ENCODE peak calls at places on chromosomes 6 and 20, in nine cellular contexts. R, W, U, M, C, L, O, A and F are unnamed samples.

GRCh38 chr20:6654490-6655247 is 112.8 kb upstream of the BMP2 start:
- DNase-seq in R (no peak), W (no peak), U (no peak), M (no peak), C (no peak), L (no peak), O (no peak), A (no peak), F (no peak)

GRCh38 chr6:19713411-19713810 is 123.8 kb upstream of the ID4 start:
- DNase-seq in R (no peak), W (no peak), U (no peak), M (no peak), C (no peak), L (no peak), O (no peak), A (no peak), F (no peak)

GRCh38 chr6:158630944-158631616 is 13.5 kb downstream of the DYNLT1 start:
- DNase-seq in R (peak; percentile 60), W (peak; percentile 52), U (no peak), M (no peak), C (no peak), L (no peak), O (no peak), A (peak; percentile 81), F (peak; percentile 63)

GRCh38 chr20:38034961-38035360 is 1.4 kb downstream of the RPRD1B start:
- DNase-seq in R (no peak), W (no peak), U (no peak), M (no peak), C (no peak), L (no peak), O (no peak), A (no peak), F (no peak)

GRCh38 chr6:106609699-106610098 is 19.6 kb downstream of the RTN4IP1 start:
- DNase-seq in R (no peak), W (no peak), U (peak; percentile 32), M (peak; percentile 48), C (no peak), L (peak; percentile 58), O (no peak), A (peak; percentile 13), F (no peak)

GRCh38 chr6:165159459-165159858 is 149.9 kb downstream of the C6orf118 start:
- DNase-seq in R (no peak), W (no peak), U (no peak), M (no peak), C (no peak), L (no peak), O (no peak), A (no peak), F (no peak)

GRCh38 chr20:39048000-39048696 is 86.0 kb downstream of the DHX35 start:
- DNase-seq in R (peak; percentile 71), W (peak; percentile 82), U (peak; percentile 88), M (peak; percentile 86), C (peak; percentile 12), L (peak; percentile 81), O (peak; percentile 67), A (peak; percentile 86), F (peak; percentile 85)

GRCh38 chr6:159201336-159201735 is 32.1 kb downstream of the FNDC1 start:
- DNase-seq in R (no peak), W (no peak), U (no peak), M (no peak), C (no peak), L (no peak), O (no peak), A (no peak), F (no peak)

GRCh38 chr6:156060013-156060412 is 604.4 kb upstream of the NOX3 start:
- DNase-seq in R (no peak), W (no peak), U (no peak), M (no peak), C (no peak), L (no peak), O (no peak), A (no peak), F (no peak)

GRCh38 chr20:13333036-13333435 is 112.0 kb downstream of the ISM1 start:
- DNase-seq in R (no peak), W (no peak), U (no peak), M (no peak), C (no peak), L (no peak), O (no peak), A (no peak), F (no peak)

GRCh38 chr20:60095456-60095855 is 137.2 kb downstream of the CDH26 start:
- DNase-seq in R (peak; percentile 26), W (no peak), U (no peak), M (no peak), C (no peak), L (no peak), O (no peak), A (peak; percentile 2), F (no peak)

GRCh38 chr6:90286884-90287488 is 9.7 kb downstream of the BACH2 start:
- DNase-seq in R (no peak), W (no peak), U (peak; percentile 79), M (peak; percentile 62), C (no peak), L (peak; percentile 87), O (peak; percentile 76), A (peak; percentile 45), F (no peak)

GRCh38 chr6:142413111-142413510 is 111.3 kb downstream of the ADGRG6 start:
- DNase-seq in R (peak; percentile 60), W (no peak), U (no peak), M (no peak), C (no peak), L (no peak), O (no peak), A (no peak), F (no peak)

GRCh38 chr20:46772901-46773300 is 63.5 kb downstream of the SLC2A10 start:
- DNase-seq in R (no peak), W (no peak), U (peak; percentile 34), M (no peak), C (no peak), L (no peak), O (no peak), A (no peak), F (no peak)

GRCh38 chr20:58486207-58486606 is 29.0 kb downstream of the APCDD1L start:
- DNase-seq in R (no peak), W (no peak), U (no peak), M (no peak), C (no peak), L (no peak), O (no peak), A (no peak), F (no peak)

GRCh38 chr6:30818426-30818841 is 65.9 kb upstream of the DDR1 start:
- DNase-seq in R (peak; percentile 92), W (no peak), U (no peak), M (no peak), C (no peak), L (no peak), O (no peak), A (peak; percentile 88), F (no peak)

GRCh38 chr20:64184795-64185194 is 20.5 kb downstream of the MYT1 start:
- DNase-seq in R (no peak), W (no peak), U (no peak), M (no peak), C (no peak), L (no peak), O (no peak), A (no peak), F (peak; percentile 24)

GRCh38 chr6:24329022-24329421 is 28.8 kb downstream of the DCDC2 start:
- DNase-seq in R (no peak), W (no peak), U (no peak), M (no peak), C (no peak), L (no peak), O (no peak), A (no peak), F (no peak)

GRCh38 chr20:4401601-4402000 is 320.1 kb upstream of the PRND start:
- DNase-seq in R (peak; percentile 51), W (no peak), U (no peak), M (no peak), C (no peak), L (no peak), O (no peak), A (peak; percentile 15), F (no peak)

GRCh38 chr6:44470106-44470446 is 82.6 kb downstream of the CDC5L start:
- DNase-seq in R (no peak), W (no peak), U (no peak), M (no peak), C (no peak), L (no peak), O (no peak), A (no peak), F (no peak)
- TF ChIP-seq CTCF in R (no peak), W (no peak), U (no peak), M (peak; percentile 48), C (peak; percentile 1), L (peak; percentile 13), O (no peak), A (no peak), F (peak; percentile 2)

DNA sequence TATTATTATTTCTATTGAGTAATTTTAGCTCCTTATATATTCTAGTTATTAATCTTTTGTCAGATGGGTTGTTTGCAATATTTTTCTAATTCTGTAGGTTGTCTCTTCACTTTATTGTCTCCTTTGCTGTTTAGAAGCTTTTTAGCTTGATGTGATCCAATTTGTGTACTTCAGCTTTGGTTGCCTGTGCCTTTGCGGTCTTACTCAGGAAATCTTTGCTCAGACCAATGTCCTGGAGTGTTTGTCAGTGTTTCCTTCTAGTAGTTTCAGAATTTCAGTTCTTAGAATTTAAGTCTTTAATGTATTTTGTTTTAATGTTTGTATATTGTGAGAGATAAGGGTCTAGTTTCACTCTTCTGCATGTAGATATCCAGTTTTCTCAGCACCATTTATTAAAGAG is 916.0 kb upstream of the EYS start:
- DNase-seq in R (no peak), W (no peak), U (no peak), M (no peak), C (no peak), L (no peak), O (peak; percentile 23), A (no peak), F (no peak)
- TF ChIP-seq CTCF in R (no peak), W (no peak), U (no peak), M (no peak), C (no peak), L (no peak), O (no peak), A (no peak), F (no peak)

GRCh38 chr6:129601323-129601722 is 108.7 kb downstream of the ARHGAP18 start:
- DNase-seq in R (no peak), W (no peak), U (no peak), M (no peak), C (no peak), L (no peak), O (no peak), A (no peak), F (no peak)
- TF ChIP-seq CTCF in R (no peak), W (no peak), U (no peak), M (no peak), C (no peak), L (no peak), O (no peak), A (no peak), F (no peak)

DNA sequence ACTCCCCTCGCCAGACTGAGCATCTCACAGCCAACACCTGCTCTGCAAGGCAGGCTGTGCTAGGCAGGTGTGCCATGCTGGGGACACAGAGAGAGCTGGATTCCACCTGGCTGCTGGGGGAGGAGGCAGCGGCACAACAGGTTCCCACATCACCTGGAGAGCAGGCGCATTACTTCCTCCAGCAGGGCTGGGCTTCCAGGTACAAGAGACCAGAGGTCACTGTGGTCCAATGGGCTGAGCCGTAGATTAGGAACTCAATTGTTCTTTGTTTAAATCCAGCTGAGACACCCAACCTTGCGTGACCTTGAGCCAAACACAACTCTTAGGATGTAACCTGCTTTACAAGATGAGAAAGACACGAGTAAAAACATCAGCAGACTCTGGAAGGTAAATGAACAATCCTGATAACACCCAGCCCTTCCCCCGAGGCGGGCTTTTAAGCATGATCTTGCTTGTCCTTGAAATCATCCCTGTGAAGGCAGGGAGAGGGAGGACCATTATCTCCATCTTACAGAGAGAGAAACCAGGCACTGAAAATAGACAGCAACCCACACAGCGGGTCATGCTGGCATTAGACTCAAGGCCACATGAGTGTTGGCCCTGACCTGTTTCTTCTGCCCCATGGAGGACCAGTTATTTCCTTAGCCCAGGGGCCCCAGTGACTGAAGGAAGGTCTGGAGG is 216.5 kb upstream of the RREB1 start:
- DNase-seq in R (no peak), W (no peak), U (no peak), M (peak; percentile 39), C (no peak), L (peak; percentile 61), O (no peak), A (no peak), F (no peak)
- TF ChIP-seq CTCF in R (no peak), W (no peak), U (no peak), M (no peak), C (no peak), L (no peak), O (no peak), A (no peak), F (no peak)